ENCODE peak calls at places on chromosomes 13 and 19, in nine cellular contexts. F, Y, V, Q, L, E, K, R and A are unnamed samples.

GRCh38 chr19:38711726-38712153 is 32.5 kb downstream of the CAPN12 start:
- DNase-seq in F (no peak), Y (no peak), V (peak), Q (no peak), L (no peak), E (no peak), K (peak), R (peak), A (no peak)

GRCh38 chr19:33416307-33417215 is 43.1 kb downstream of the CEBPG start:
- DNase-seq in F (peak), Y (peak), V (no peak), Q (peak), L (no peak), E (peak), K (peak), R (peak), A (peak)

GRCh38 chr13:81171065-81171647 is 830.2 kb upstream of the SPRY2 start:
- DNase-seq in F (no peak), Y (no peak), V (no peak), Q (peak), L (no peak), E (peak), K (no peak), R (peak), A (no peak)

GRCh38 chr19:31018951-31019350 is 330.3 kb downstream of the TSHZ3 start:
- DNase-seq in F (no peak), Y (no peak), V (no peak), Q (no peak), L (no peak), E (no peak), K (no peak), R (no peak), A (no peak)

GRCh38 chr13:50721664-50721976 is 121.9 kb downstream of the DLEU7 start:
- DNase-seq in F (no peak), Y (no peak), V (no peak), Q (no peak), L (no peak), E (no peak), K (no peak), R (no peak), A (peak)

GRCh38 chr13:19664481-19665230 is 31.2 kb downstream of the MPHOSPH8 start:
- DNase-seq in F (no peak), Y (no peak), V (no peak), Q (no peak), L (no peak), E (no peak), K (no peak), R (no peak), A (peak)

GRCh38 chr13:41590643-41591042 is 133.3 kb downstream of the RGCC start:
- DNase-seq in F (no peak), Y (no peak), V (no peak), Q (peak), L (no peak), E (no peak), K (no peak), R (no peak), A (no peak)

GRCh38 chr13:74730556-74731331 is 596.5 kb upstream of the KLF12 start:
- DNase-seq in F (no peak), Y (no peak), V (no peak), Q (no peak), L (no peak), E (no peak), K (no peak), R (peak), A (no peak)

GRCh38 chr13:24925318-24926231 is 161.6 kb downstream of the RNF17 start:
- DNase-seq in F (no peak), Y (no peak), V (no peak), Q (no peak), L (no peak), E (no peak), K (no peak), R (no peak), A (no peak)

GRCh38 chr19:10334340-10335148 is 1.2 kb upstream of the RAVER1 start:
- DNase-seq in F (no peak), Y (no peak), V (peak), Q (peak), L (peak), E (peak), K (peak), R (peak), A (no peak)

GRCh38 chr13:91406619-91407018 is 8.2 kb downstream of the GPC5 start:
- DNase-seq in F (no peak), Y (no peak), V (no peak), Q (peak), L (no peak), E (peak), K (no peak), R (peak), A (peak)

GRCh38 chr19:5838437-5839311 is 828 bp downstream of the FUT6 start:
- DNase-seq in F (no peak), Y (no peak), V (no peak), Q (no peak), L (no peak), E (no peak), K (no peak), R (no peak), A (no peak)

GRCh38 chr19:14147797-14148605 is 11.6 kb upstream of the ASF1B start:
- DNase-seq in F (no peak), Y (peak), V (peak), Q (peak), L (peak), E (peak), K (peak), R (peak), A (peak)

GRCh38 chr19:12685831-12686230 is 2.0 kb upstream of the GNG14 start:
- DNase-seq in F (no peak), Y (no peak), V (no peak), Q (no peak), L (no peak), E (no peak), K (no peak), R (no peak), A (no peak)

GRCh38 chr13:24276310-24276709 is 33.1 kb upstream of the C1QTNF9 start:
- DNase-seq in F (no peak), Y (no peak), V (no peak), Q (no peak), L (no peak), E (no peak), K (no peak), R (no peak), A (no peak)

GRCh38 chr13:110507678-110508381 is 53.7 kb downstream of the RAB20 start:
- DNase-seq in F (no peak), Y (no peak), V (peak), Q (peak), L (no peak), E (no peak), K (no peak), R (no peak), A (no peak)

GRCh38 chr19:30664358-30665058 is 292.3 kb downstream of the ZNF536 start:
- DNase-seq in F (no peak), Y (no peak), V (no peak), Q (peak), L (no peak), E (peak), K (peak), R (peak), A (no peak)

GRCh38 chr19:31516756-31517155 is 167.5 kb upstream of the TSHZ3 start:
- DNase-seq in F (no peak), Y (no peak), V (no peak), Q (no peak), L (no peak), E (no peak), K (no peak), R (no peak), A (no peak)

GRCh38 chr13:50842246-50842645 is 1.2 kb downstream of the DLEU7 start:
- DNase-seq in F (no peak), Y (no peak), V (no peak), Q (no peak), L (no peak), E (no peak), K (no peak), R (no peak), A (no peak)

GRCh38 chr13:30615851-30616311 is 1.8 kb upstream of the USPL1 start:
- DNase-seq in F (no peak), Y (no peak), V (no peak), Q (peak), L (no peak), E (no peak), K (no peak), R (peak), A (no peak)

GRCh38 chr13:47215741-47216140 is 318.9 kb upstream of the HTR2A start:
- DNase-seq in F (no peak), Y (no peak), V (no peak), Q (peak), L (no peak), E (no peak), K (no peak), R (peak), A (no peak)

GRCh38 chr19:40716031-40716654 is 543 bp downstream of the COQ8B start:
- DNase-seq in F (peak), Y (no peak), V (no peak), Q (peak), L (peak), E (no peak), K (peak), R (no peak), A (no peak)

GRCh38 chr19:31127132-31127967 is 221.9 kb downstream of the TSHZ3 start:
- DNase-seq in F (no peak), Y (no peak), V (no peak), Q (peak), L (no peak), E (no peak), K (no peak), R (peak), A (no peak)

GRCh38 chr19:475360-475759 is 14.5 kb upstream of the SHC2 start:
- DNase-seq in F (no peak), Y (no peak), V (no peak), Q (no peak), L (no peak), E (no peak), K (no peak), R (no peak), A (no peak)

GRCh38 chr19:44566984-44567383 is 37.5 kb upstream of the CEACAM20 start:
- DNase-seq in F (no peak), Y (no peak), V (no peak), Q (no peak), L (no peak), E (no peak), K (no peak), R (no peak), A (peak)

GRCh38 chr13:113016526-113017295 is 47.7 kb downstream of the MCF2L start:
- DNase-seq in F (no peak), Y (no peak), V (no peak), Q (no peak), L (no peak), E (no peak), K (no peak), R (no peak), A (no peak)

GRCh38 chr13:61358599-61358998 is 57.0 kb downstream of the PCDH20 start:
- DNase-seq in F (no peak), Y (no peak), V (no peak), Q (no peak), L (no peak), E (no peak), K (no peak), R (no peak), A (no peak)

GRCh38 chr13:52850396-52851152 is 2.1 kb upstream of the PCDH8 start:
- DNase-seq in F (no peak), Y (no peak), V (peak), Q (peak), L (peak), E (peak), K (peak), R (peak), A (peak)

GRCh38 chr13:32031025-32031814 is at the start of gene FRY:
- DNase-seq in F (peak), Y (peak), V (peak), Q (peak), L (peak), E (peak), K (peak), R (peak), A (peak)

GRCh38 chr19:44869728-44870470 is 21.2 kb upstream of the TOMM40 start:
- DNase-seq in F (no peak), Y (no peak), V (peak), Q (peak), L (peak), E (no peak), K (peak), R (peak), A (peak)

GRCh38 chr13:113150545-113151365 is 7.7 kb upstream of the PROZ start:
- DNase-seq in F (no peak), Y (no peak), V (no peak), Q (no peak), L (no peak), E (no peak), K (no peak), R (no peak), A (no peak)

GRCh38 chr19:4972509-4973230 is 3.8 kb downstream of the KDM4B start:
- DNase-seq in F (no peak), Y (no peak), V (peak), Q (peak), L (no peak), E (no peak), K (peak), R (peak), A (no peak)

GRCh38 chr13:58043971-58044370 is 412.4 kb downstream of the PCDH17 start:
- DNase-seq in F (no peak), Y (no peak), V (no peak), Q (no peak), L (no peak), E (no peak), K (no peak), R (no peak), A (no peak)

GRCh38 chr19:33302974-33303790 is 848 bp upstream of the CEBPA start:
- DNase-seq in F (no peak), Y (no peak), V (peak), Q (peak), L (peak), E (peak), K (peak), R (peak), A (peak)

GRCh38 chr13:63124863-63125262 is 1709.2 kb upstream of the PCDH20 start:
- DNase-seq in F (no peak), Y (no peak), V (no peak), Q (peak), L (no peak), E (no peak), K (no peak), R (peak), A (no peak)

GRCh38 chr13:93805736-93806135 is 579.1 kb downstream of the GPC6 start:
- DNase-seq in F (no peak), Y (no peak), V (no peak), Q (no peak), L (no peak), E (peak), K (no peak), R (no peak), A (no peak)

GRCh38 chr19:40280608-40281221 is 4.4 kb downstream of the AKT2 start:
- DNase-seq in F (no peak), Y (no peak), V (peak), Q (no peak), L (no peak), E (no peak), K (no peak), R (no peak), A (no peak)

GRCh38 chr19:40424637-40425449 is 949 bp downstream of the SERTAD1 start:
- DNase-seq in F (no peak), Y (no peak), V (no peak), Q (no peak), L (no peak), E (peak), K (no peak), R (peak), A (no peak)

GRCh38 chr19:53037101-53038097 is 7.1 kb upstream of the ERVV-2 start:
- DNase-seq in F (no peak), Y (no peak), V (no peak), Q (no peak), L (no peak), E (peak), K (peak), R (peak), A (no peak)

GRCh38 chr13:33205804-33206221 is 79.7 kb downstream of the STARD13 start:
- DNase-seq in F (no peak), Y (no peak), V (no peak), Q (no peak), L (no peak), E (peak), K (peak), R (peak), A (no peak)
- H3K27ac ChIP-seq in F (no peak), Y (no peak), V (peak), Q (no peak), L (peak), E (no peak), K (peak), R (no peak), A (no peak)

DNA sequence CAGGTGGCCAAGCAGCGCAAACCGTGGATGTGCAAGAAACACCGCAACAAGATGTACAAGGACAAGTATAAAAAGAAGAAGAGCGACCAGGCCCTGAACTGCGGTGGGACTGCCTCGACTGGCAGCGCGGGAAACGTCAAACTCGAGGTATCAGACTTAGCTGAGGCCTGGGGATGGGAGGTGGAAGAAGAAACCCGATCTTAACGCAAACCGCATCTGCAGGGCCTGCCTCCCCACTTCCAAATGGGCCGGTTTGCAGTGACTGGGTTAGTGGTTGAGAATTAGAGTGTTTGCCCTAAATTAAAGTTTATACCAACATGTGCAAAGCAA is 754 bp downstream of the RFXAP start:
- DNase-seq in F (no peak), Y (no peak), V (no peak), Q (peak), L (no peak), E (peak), K (no peak), R (peak), A (peak)
- H3K27ac ChIP-seq in F (peak), Y (peak), V (peak), Q (no peak), L (peak), E (no peak), K (peak), R (no peak), A (peak)

GRCh38 chr19:56295531-56296455 is 18.8 kb downstream of the ZSCAN5A start:
- DNase-seq in F (no peak), Y (no peak), V (no peak), Q (no peak), L (no peak), E (no peak), K (no peak), R (no peak), A (no peak)
- H3K27ac ChIP-seq in F (no peak), Y (no peak), V (no peak), Q (no peak), L (no peak), E (no peak), K (no peak), R (no peak), A (no peak)

GRCh38 chr13:97266734-97267417 is 44.7 kb downstream of the MBNL2 start:
- DNase-seq in F (no peak), Y (no peak), V (no peak), Q (no peak), L (no peak), E (peak), K (no peak), R (peak), A (no peak)
- H3K27ac ChIP-seq in F (no peak), Y (no peak), V (no peak), Q (no peak), L (peak), E (no peak), K (peak), R (no peak), A (no peak)

DNA sequence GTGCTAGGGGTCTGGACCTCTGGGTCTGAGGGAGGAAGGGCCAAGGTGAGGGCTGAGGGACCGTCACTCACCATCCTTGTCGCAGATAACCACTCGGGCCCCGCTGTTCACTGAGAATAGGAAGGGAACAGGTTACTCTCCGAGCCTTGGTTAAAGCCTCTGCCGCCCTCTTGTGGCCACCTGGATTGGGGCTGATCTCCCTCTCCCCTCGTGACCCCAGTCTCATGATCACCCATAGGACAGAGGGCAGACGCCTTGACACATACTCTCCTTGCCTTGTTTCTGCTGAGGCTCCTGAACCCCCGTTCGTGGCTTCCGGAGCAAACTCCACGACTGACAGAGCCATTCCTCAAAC is 580 bp downstream of the HSD17B14 start:
- DNase-seq in F (peak), Y (peak), V (peak), Q (peak), L (peak), E (peak), K (peak), R (peak), A (peak)
- H3K27ac ChIP-seq in F (no peak), Y (no peak), V (no peak), Q (no peak), L (peak), E (peak), K (peak), R (peak), A (no peak)

DNA sequence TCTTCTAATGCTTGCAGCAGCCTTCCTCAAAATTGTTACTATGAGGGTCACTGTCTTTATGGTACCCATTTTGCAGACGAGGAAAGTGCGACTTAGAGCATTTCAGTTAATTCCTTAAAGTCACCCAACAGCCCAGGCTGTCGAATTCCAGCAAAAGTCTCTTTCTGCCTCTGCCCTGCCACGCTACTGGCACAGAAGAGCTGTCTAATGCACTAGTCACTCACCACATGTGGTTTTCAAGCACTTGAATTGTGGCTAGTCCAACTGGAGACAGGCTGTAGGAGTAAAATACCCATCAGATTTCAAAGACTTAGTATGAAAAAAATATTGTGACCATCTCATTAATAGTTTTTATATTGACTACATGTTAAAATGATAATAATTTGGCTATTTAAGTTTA is 1.7 kb downstream of the FPR1 start:
- DNase-seq in F (no peak), Y (no peak), V (no peak), Q (peak), L (no peak), E (no peak), K (no peak), R (peak), A (no peak)
- H3K27ac ChIP-seq in F (no peak), Y (no peak), V (no peak), Q (no peak), L (no peak), E (no peak), K (no peak), R (no peak), A (peak)

DNA sequence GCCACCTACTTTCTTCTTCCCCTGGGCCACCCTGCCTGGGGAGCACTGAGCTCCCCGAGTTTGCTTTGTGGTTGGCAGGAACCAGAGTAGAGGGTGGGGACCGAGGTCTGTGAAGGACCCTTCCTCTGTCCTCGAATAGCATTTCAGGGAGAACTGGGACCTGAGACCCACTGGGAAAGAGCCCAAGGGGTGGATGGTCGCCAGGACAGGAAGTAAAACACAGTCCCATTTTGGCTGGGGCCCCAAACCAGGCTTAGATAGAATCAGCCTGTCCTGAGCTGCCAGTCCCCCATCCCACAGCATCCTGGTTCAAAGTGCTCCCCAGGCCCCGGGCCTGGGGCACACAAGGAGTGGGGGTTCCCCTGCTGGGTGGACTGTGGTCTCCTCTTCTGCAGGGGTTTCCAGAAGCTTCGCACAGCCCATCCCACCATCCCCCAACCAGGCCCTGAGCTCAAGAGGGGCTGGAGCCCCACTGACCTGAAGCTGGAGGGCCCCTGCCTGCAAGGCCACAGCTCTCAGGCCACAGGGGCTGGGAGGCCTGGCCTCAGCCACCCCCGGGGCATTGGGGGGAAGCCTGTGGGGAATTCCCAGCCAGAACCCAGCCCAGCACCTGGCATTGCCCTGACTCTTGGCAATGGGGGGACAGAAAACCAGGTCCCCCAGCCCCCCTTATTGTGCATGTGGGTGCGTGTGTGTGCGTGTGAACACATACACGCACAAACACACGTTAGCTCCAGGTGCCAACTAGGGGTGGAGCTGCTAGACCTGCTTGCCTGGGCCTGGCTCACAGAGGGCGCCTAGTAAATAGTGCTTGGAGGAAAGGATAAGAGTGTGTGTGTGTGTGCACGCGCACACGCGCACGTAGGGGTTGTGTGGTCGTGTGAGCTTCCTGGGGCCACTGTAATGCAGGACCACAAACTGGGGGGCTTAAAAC is 994 bp upstream of the MKNK2 start:
- DNase-seq in F (peak), Y (no peak), V (peak), Q (no peak), L (no peak), E (no peak), K (no peak), R (peak), A (no peak)
- H3K27ac ChIP-seq in F (peak), Y (peak), V (peak), Q (no peak), L (peak), E (peak), K (peak), R (no peak), A (peak)